ENCODE peak calls at places on chromosomes 5 and 9, in four cellular contexts. One of them, this sample, is unnamed.

GRCh38 chr9:108270041-108270440 is 585.7 kb downstream of the ACTL7B start:
- DNase-seq in IMR-90: peak; percentile 38
- DNase-seq in GM12878: no peak
- DNase-seq in A549: no peak
- DNase-seq in this sample: no peak

GRCh38 chr5:180636016-180636402 is 13.4 kb downstream of the FLT4 start:
- DNase-seq in GM12878: no peak
- DNase-seq in A549: no peak
- DNase-seq in IMR-90: no peak
- DNase-seq in this sample: no peak

GRCh38 chr9:133351908-133352634 is 4.1 kb downstream of the RPL7A start:
- DNase-seq in IMR-90: peak; percentile 60
- DNase-seq in GM12878: no peak
- DNase-seq in A549: peak; percentile 72
- DNase-seq in this sample: no peak

GRCh38 chr5:139638736-139639618 is 9.2 kb upstream of the CXXC5 start:
- DNase-seq in A549: no peak
- DNase-seq in IMR-90: no peak
- DNase-seq in GM12878: no peak
- DNase-seq in this sample: no peak

GRCh38 chr9:109143881-109144562 is 23.0 kb downstream of the FRRS1L start:
- DNase-seq in GM12878: peak; percentile 23
- DNase-seq in IMR-90: peak; percentile 13
- DNase-seq in A549: peak; percentile 64
- DNase-seq in this sample: peak; percentile 89

GRCh38 chr9:76688471-76689238 is 75.6 kb upstream of the PCA3 start:
- DNase-seq in IMR-90: no peak
- DNase-seq in GM12878: no peak
- DNase-seq in A549: no peak
- DNase-seq in this sample: no peak

GRCh38 chr9:108569624-108570023 is 286.2 kb downstream of the ACTL7B start:
- DNase-seq in IMR-90: peak; percentile 76
- DNase-seq in A549: no peak
- DNase-seq in GM12878: no peak
- DNase-seq in this sample: no peak

GRCh38 chr9:104868303-104868686 is 59.7 kb downstream of the ABCA1 start:
- DNase-seq in GM12878: no peak
- DNase-seq in A549: no peak
- DNase-seq in IMR-90: no peak
- DNase-seq in this sample: no peak

GRCh38 chr5:168747987-168748777 is 169.0 kb upstream of the PANK3 start:
- DNase-seq in IMR-90: no peak
- DNase-seq in A549: peak; percentile 52
- DNase-seq in GM12878: no peak
- DNase-seq in this sample: peak; percentile 85

GRCh38 chr5:180119031-180119885 is 47.7 kb upstream of the RNF130 start:
- DNase-seq in A549: no peak
- DNase-seq in IMR-90: no peak
- DNase-seq in GM12878: no peak
- DNase-seq in this sample: no peak

GRCh38 chr5:93092349-93093105 is 488.5 kb downstream of the NR2F1-AS1 start:
- DNase-seq in GM12878: no peak
- DNase-seq in A549: no peak
- DNase-seq in IMR-90: peak; percentile 47
- DNase-seq in this sample: no peak

GRCh38 chr5:78549043-78549442 is 99.5 kb downstream of the LHFPL2 start:
- DNase-seq in GM12878: no peak
- DNase-seq in IMR-90: no peak
- DNase-seq in A549: no peak
- DNase-seq in this sample: no peak

GRCh38 chr5:81825237-81825636 is 74.3 kb upstream of the SSBP2 start:
- DNase-seq in GM12878: no peak
- DNase-seq in A549: peak; percentile 21
- DNase-seq in IMR-90: peak; percentile 72
- DNase-seq in this sample: no peak

GRCh38 chr5:9716838-9717281 is 86.7 kb upstream of the TAS2R1 start:
- DNase-seq in A549: no peak
- DNase-seq in IMR-90: peak; percentile 96
- DNase-seq in GM12878: peak; percentile 7
- DNase-seq in this sample: no peak

GRCh38 chr9:123642291-123643278 is 286.6 kb downstream of the CRB2 start:
- DNase-seq in GM12878: no peak
- DNase-seq in IMR-90: peak; percentile 18
- DNase-seq in A549: no peak
- DNase-seq in this sample: peak; percentile 76

GRCh38 chr5:66041612-66042011 is 102.5 kb upstream of the SREK1 start:
- DNase-seq in GM12878: no peak
- DNase-seq in IMR-90: peak; percentile 9
- DNase-seq in A549: no peak
- DNase-seq in this sample: no peak

GRCh38 chr5:88556415-88556814 is 287.8 kb upstream of the TMEM161B start:
- DNase-seq in GM12878: no peak
- DNase-seq in A549: no peak
- DNase-seq in IMR-90: no peak
- DNase-seq in this sample: no peak

GRCh38 chr5:147208134-147208533 is 26.7 kb upstream of the STK32A start:
- DNase-seq in A549: no peak
- DNase-seq in IMR-90: no peak
- DNase-seq in GM12878: no peak
- DNase-seq in this sample: no peak

GRCh38 chr5:122187426-122187825 is 58.1 kb downstream of the ZNF474 start:
- DNase-seq in IMR-90: no peak
- DNase-seq in A549: no peak
- DNase-seq in GM12878: no peak
- DNase-seq in this sample: no peak

GRCh38 chr9:128099932-128100491 is 27.5 kb downstream of the PTGES2 start:
- DNase-seq in IMR-90: no peak
- DNase-seq in GM12878: no peak
- DNase-seq in A549: no peak
- DNase-seq in this sample: peak; percentile 49

GRCh38 chr9:26292943-26293342 is 599.7 kb downstream of the CAAP1 start:
- DNase-seq in A549: peak; percentile 12
- DNase-seq in IMR-90: peak; percentile 52
- DNase-seq in GM12878: no peak
- DNase-seq in this sample: no peak

GRCh38 chr9:91071185-91071990 is 269.8 kb downstream of the SYK start:
- DNase-seq in A549: no peak
- DNase-seq in GM12878: no peak
- DNase-seq in IMR-90: peak; percentile 99
- DNase-seq in this sample: no peak

GRCh38 chr5:1405539-1406530 is 39.4 kb downstream of the SLC6A3 start:
- DNase-seq in IMR-90: no peak
- DNase-seq in GM12878: no peak
- DNase-seq in A549: no peak
- DNase-seq in this sample: no peak

GRCh38 chr5:179763215-179763945 is 30.4 kb upstream of the LTC4S start:
- DNase-seq in IMR-90: peak; percentile 91
- DNase-seq in GM12878: no peak
- DNase-seq in A549: peak; percentile 76
- DNase-seq in this sample: peak; percentile 78

GRCh38 chr5:75529185-75529584 is 17.5 kb downstream of the POLK start:
- DNase-seq in GM12878: no peak
- DNase-seq in A549: no peak
- DNase-seq in IMR-90: no peak
- DNase-seq in this sample: no peak

GRCh38 chr5:1516615-1517601 is 6.9 kb downstream of the LPCAT1 start:
- DNase-seq in IMR-90: peak; percentile 93
- DNase-seq in A549: peak; percentile 33
- DNase-seq in GM12878: no peak
- DNase-seq in this sample: no peak

GRCh38 chr5:119355636-119356383 is at the start of gene TNFAIP8:
- DNase-seq in IMR-90: peak; percentile 70
- DNase-seq in GM12878: no peak
- DNase-seq in A549: no peak
- DNase-seq in this sample: peak; percentile 20

GRCh38 chr5:94618493-94619328 is at the start of the genes KIAA0825 and SLF1:
- DNase-seq in A549: peak; percentile 85
- DNase-seq in GM12878: peak; percentile 39
- DNase-seq in IMR-90: peak; percentile 84
- DNase-seq in this sample: peak; percentile 91
- TF ChIP-seq ELK1 in A549: no peak
- TF ChIP-seq ELK1 in GM12878: peak; percentile 13
- TF ChIP-seq ELK1 in IMR-90: no peak
- TF ChIP-seq ELK1 in this sample: no peak

GRCh38 chr5:45694255-45694834 is 1.8 kb downstream of the HCN1 start:
- DNase-seq in IMR-90: no peak
- DNase-seq in A549: no peak
- DNase-seq in GM12878: no peak
- DNase-seq in this sample: no peak

GRCh38 chr5:45697211-45697610 is 1.0 kb upstream of the HCN1 start:
- DNase-seq in A549: no peak
- DNase-seq in GM12878: no peak
- DNase-seq in IMR-90: no peak
- DNase-seq in this sample: no peak

GRCh38 chr5:45695680-45696093 is 493 bp downstream of the HCN1 start:
- DNase-seq in A549: no peak
- DNase-seq in GM12878: no peak
- DNase-seq in IMR-90: no peak
- DNase-seq in this sample: no peak

GRCh38 chr5:45695011-45695667 is 1.0 kb downstream of the HCN1 start:
- DNase-seq in GM12878: no peak
- DNase-seq in IMR-90: no peak
- DNase-seq in A549: no peak
- DNase-seq in this sample: no peak

GRCh38 chr5:45696206-45696836 is at the start of gene HCN1:
- DNase-seq in IMR-90: peak; percentile 32
- DNase-seq in GM12878: no peak
- DNase-seq in A549: peak; percentile 23
- DNase-seq in this sample: peak; percentile 5
- TF ChIP-seq ELK1 in IMR-90: no peak
- TF ChIP-seq ELK1 in GM12878: no peak
- TF ChIP-seq ELK1 in A549: no peak
- TF ChIP-seq ELK1 in this sample: no peak

DNA sequence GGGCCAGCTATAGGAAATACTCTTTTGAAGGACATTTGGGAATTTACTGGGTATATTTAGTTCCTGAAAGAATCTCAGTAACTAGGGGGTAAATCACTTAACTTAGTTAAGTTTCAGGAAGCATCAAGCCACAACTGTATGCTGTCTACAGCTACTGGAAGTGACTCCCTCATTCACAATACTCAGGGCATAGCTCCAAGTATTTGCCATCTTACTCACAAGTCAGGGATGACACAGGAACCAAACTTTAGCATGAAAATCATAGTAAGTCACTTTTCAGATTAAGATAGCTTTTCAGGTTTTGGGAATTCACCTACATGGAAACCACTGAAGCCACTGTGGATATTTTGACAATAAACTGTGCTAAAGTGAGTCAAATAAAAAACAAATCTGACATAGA is 242.4 kb upstream of the ATP10B start:
- DNase-seq in GM12878: no peak
- DNase-seq in A549: no peak
- DNase-seq in IMR-90: peak; percentile 3
- DNase-seq in this sample: no peak
- TF ChIP-seq ELK1 in GM12878: no peak
- TF ChIP-seq ELK1 in A549: no peak
- TF ChIP-seq ELK1 in IMR-90: no peak
- TF ChIP-seq ELK1 in this sample: no peak

DNA sequence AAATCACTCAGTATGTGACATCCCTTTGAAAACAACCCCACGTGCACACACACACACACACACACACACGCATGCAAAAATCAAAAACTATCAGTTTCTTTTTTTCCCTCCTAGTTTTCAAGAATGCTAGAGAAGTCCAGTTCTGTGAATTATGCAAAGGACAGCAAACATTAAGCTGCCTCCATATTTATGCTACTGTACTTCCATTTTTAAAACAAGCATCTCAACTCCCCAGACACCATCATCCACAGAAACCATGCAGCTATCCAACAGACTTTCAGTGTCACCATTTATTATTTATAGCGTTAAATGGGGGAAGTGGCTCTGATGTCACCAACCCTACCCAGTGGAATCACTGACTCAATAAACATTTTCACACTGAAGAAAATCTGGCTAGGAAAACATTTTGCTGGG is 1.6 kb downstream of the FBXW11 start:
- DNase-seq in GM12878: peak; percentile 16
- DNase-seq in IMR-90: no peak
- DNase-seq in A549: no peak
- DNase-seq in this sample: no peak
- TF ChIP-seq ELK1 in GM12878: no peak
- TF ChIP-seq ELK1 in IMR-90: no peak
- TF ChIP-seq ELK1 in A549: no peak
- TF ChIP-seq ELK1 in this sample: no peak

GRCh38 chr9:72586388-72587160 is 65.2 kb downstream of the TMC1 start:
- DNase-seq in A549: peak; percentile 51
- DNase-seq in IMR-90: peak; percentile 90
- DNase-seq in GM12878: no peak
- DNase-seq in this sample: no peak

GRCh38 chr9:72592501-72593403 is 71.3 kb downstream of the TMC1 start:
- DNase-seq in A549: peak; percentile 38
- DNase-seq in IMR-90: peak; percentile 72
- DNase-seq in GM12878: peak; percentile 23
- DNase-seq in this sample: peak; percentile 53

GRCh38 chr9:72589684-72590555 is 68.5 kb downstream of the TMC1 start:
- DNase-seq in IMR-90: peak; percentile 16
- DNase-seq in A549: no peak
- DNase-seq in GM12878: no peak
- DNase-seq in this sample: no peak

GRCh38 chr9:72585737-72586136 is 64.3 kb downstream of the TMC1 start:
- DNase-seq in IMR-90: peak; percentile 83
- DNase-seq in A549: no peak
- DNase-seq in GM12878: no peak
- DNase-seq in this sample: no peak

DNA sequence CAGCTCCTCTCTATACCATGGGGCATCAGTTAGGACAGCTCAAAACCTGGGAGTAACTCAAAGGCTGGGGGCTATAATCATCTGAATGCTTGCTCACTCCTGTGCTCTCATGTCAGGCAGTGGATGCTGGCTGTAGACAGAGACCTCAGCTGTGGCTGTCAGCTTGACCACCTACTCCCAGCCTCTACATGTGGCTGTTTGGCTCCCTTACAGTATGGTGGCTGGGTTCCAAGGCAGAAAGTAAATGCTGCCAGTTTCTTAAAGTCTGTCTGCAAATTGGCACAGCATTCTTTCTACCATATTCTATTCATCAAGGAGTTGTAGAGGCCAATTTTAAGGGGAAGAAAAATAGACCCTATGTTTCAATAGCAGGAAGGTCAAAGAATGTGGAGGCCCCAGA is 66.9 kb downstream of the TMC1 start:
- DNase-seq in IMR-90: peak; percentile 29
- DNase-seq in GM12878: no peak
- DNase-seq in A549: no peak
- DNase-seq in this sample: no peak
- TF ChIP-seq ELK1 in IMR-90: no peak
- TF ChIP-seq ELK1 in GM12878: no peak
- TF ChIP-seq ELK1 in A549: no peak
- TF ChIP-seq ELK1 in this sample: no peak